ENCODE peak calls at places on chromosomes 12 and 14, in six cellular contexts. Z is NCI-H146; R is GM12865; O is NCI-H510A; K is DND-41; Q is activated CD8-positive, alpha-beta T cell treated with anti-CD3 and anti-CD28 coated beads, Interleukin-2, amount 10 ng/mL, durations not matched to agents 7 days and 5 days. D is an unnamed sample.

GRCh38 chr14:70808402-70809237 is 693 bp downstream of the MAP3K9 start:
- DNase-seq in Z (peak; percentile 67), Q (peak; percentile 68), O (peak; percentile 41), R (peak; percentile 52), K (peak; percentile 64), D (peak; percentile 88)

GRCh38 chr14:105080161-105080560 is 14.9 kb upstream of the GPR132 start:
- DNase-seq in Q (no peak), R (no peak), Z (no peak), O (no peak), K (no peak), D (no peak)

GRCh38 chr14:99575043-99576023 is 28.7 kb downstream of the CCDC85C start:
- DNase-seq in Q (no peak), O (no peak), Z (no peak), K (peak; percentile 21), R (no peak), D (peak; percentile 84)

GRCh38 chr12:123941485-123942276 is 30.9 kb downstream of the CCDC92 start:
- DNase-seq in R (no peak), Q (no peak), K (no peak), O (no peak), Z (no peak), D (no peak)

GRCh38 chr14:72690324-72690723 is 203.6 kb downstream of the DPF3 start:
- DNase-seq in Q (no peak), Z (no peak), R (no peak), K (no peak), O (no peak), D (no peak)

GRCh38 chr12:85016423-85016822 is 19.7 kb downstream of the TSPAN19 start:
- DNase-seq in Z (no peak), R (no peak), O (no peak), K (no peak), Q (no peak), D (no peak)

GRCh38 chr12:106521901-106522300 is 60.9 kb upstream of the RFX4 start:
- DNase-seq in Z (no peak), Q (no peak), K (no peak), O (no peak), R (no peak), D (no peak)

GRCh38 chr14:103260629-103261124 is 73.4 kb upstream of the EIF5 start:
- DNase-seq in R (peak; percentile 11), O (no peak), Q (no peak), K (no peak), Z (no peak), D (no peak)

GRCh38 chr14:57686317-57686716 is 179.6 kb downstream of the SLC35F4 start:
- DNase-seq in K (no peak), Q (no peak), O (no peak), R (no peak), Z (no peak), D (no peak)

GRCh38 chr12:88896958-88897357 is 316.7 kb upstream of the KITLG start:
- DNase-seq in Z (no peak), K (no peak), R (no peak), O (no peak), Q (no peak), D (no peak)

GRCh38 chr12:95993907-95994306 is 2.2 kb downstream of the HAL start:
- DNase-seq in O (no peak), Z (no peak), Q (no peak), R (no peak), K (no peak), D (no peak)

GRCh38 chr12:106956048-106956935 is 585 bp downstream of the TMEM263 start:
- DNase-seq in Z (peak; percentile 83), Q (peak; percentile 74), R (peak; percentile 82), O (peak; percentile 62), K (peak; percentile 55), D (peak; percentile 86)

GRCh38 chr12:57475271-57476161 is 4.2 kb downstream of the ARHGAP9 start:
- DNase-seq in O (no peak), Q (no peak), Z (peak; percentile 38), K (no peak), R (no peak), D (no peak)

GRCh38 chr14:77543637-77544334 is 45.2 kb upstream of the ISM2 start:
- DNase-seq in Z (no peak), K (no peak), O (no peak), Q (no peak), R (no peak), D (no peak)

GRCh38 chr14:62445570-62445969 is 599.7 kb downstream of the KCNH5 start:
- DNase-seq in K (no peak), O (no peak), Q (no peak), R (no peak), Z (no peak), D (no peak)

GRCh38 chr12:19110541-19110940 is 19.0 kb upstream of the PLEKHA5 start:
- DNase-seq in Z (no peak), R (no peak), K (no peak), O (no peak), Q (no peak), D (no peak)